ENCODE peak calls at places on chromosomes 16 and 17, in ten cellular contexts. J, M, C, D, Y, Z, H, N, T and X are unnamed samples.

GRCh38 chr16:47424846-47425245 is 36.0 kb downstream of the ITFG1 start:
- DNase-seq in M (no peak), C (no peak), Z (no peak), T (no peak), N (no peak), D (peak; percentile 82), Y (no peak), H (no peak), J (no peak), X (no peak)

GRCh38 chr17:56902350-56902749 is 11.5 kb downstream of the TRIM25 start:
- DNase-seq in J (peak; percentile 77), Z (peak; percentile 34), Y (no peak), D (peak; percentile 45), M (peak; percentile 80), N (no peak), C (no peak), H (no peak), T (no peak), X (no peak)

GRCh38 chr16:86823895-86824671 is 245.7 kb downstream of the FOXL1 start:
- DNase-seq in Z (peak; percentile 74), D (peak; percentile 54), T (no peak), J (peak; percentile 7), H (no peak), M (peak; percentile 82), C (no peak), N (no peak), Y (no peak), X (no peak)

GRCh38 chr17:69501591-69502468 is 87.3 kb downstream of the MAP2K6 start:
- DNase-seq in Z (peak; percentile 90), C (no peak), D (peak; percentile 78), T (no peak), H (peak; percentile 31), J (peak; percentile 89), Y (no peak), N (no peak), M (no peak), X (peak; percentile 44)

GRCh38 chr17:2814049-2814448 is 17.8 kb downstream of the RAP1GAP2 start:
- DNase-seq in Y (no peak), N (no peak), M (no peak), D (no peak), J (no peak), T (no peak), Z (no peak), H (no peak), C (no peak), X (no peak)

GRCh38 chr17:57853695-57854094 is 3.9 kb upstream of the MRPS23 start:
- DNase-seq in N (no peak), Z (no peak), C (peak; percentile 82), H (peak; percentile 79), J (no peak), T (no peak), D (no peak), Y (no peak), M (no peak), X (no peak)

GRCh38 chr17:36937001-36937960 is at the start of gene LHX1:
- DNase-seq in C (no peak), H (no peak), Z (no peak), J (no peak), Y (no peak), T (no peak), M (peak; percentile 83), N (no peak), D (peak; percentile 86), X (no peak)

GRCh38 chr17:46191332-46192210 is 1.7 kb downstream of the KANSL1 start:
- DNase-seq in C (peak; percentile 70), Y (no peak), Z (no peak), J (peak; percentile 29), M (no peak), N (no peak), H (peak; percentile 30), T (no peak), D (peak; percentile 85), X (no peak)

GRCh38 chr16:11350531-11351335 is 5.5 kb downstream of the RMI2 start:
- DNase-seq in M (no peak), Y (no peak), J (peak; percentile 91), T (no peak), D (no peak), N (no peak), H (no peak), Z (peak; percentile 87), C (no peak), X (no peak)

GRCh38 chr16:72588554-72588953 is 416.6 kb upstream of the PMFBP1 start:
- DNase-seq in H (no peak), T (no peak), D (no peak), C (no peak), Y (no peak), Z (peak; percentile 1), N (no peak), J (no peak), M (no peak), X (no peak)

GRCh38 chr17:17788967-17789366 is 47.8 kb downstream of the SREBF1 start:
- DNase-seq in M (no peak), J (no peak), D (no peak), Z (no peak), C (no peak), Y (no peak), T (no peak), N (no peak), H (no peak), X (no peak)

GRCh38 chr17:46777943-46778915 is 40.3 kb downstream of the WNT3 start:
- DNase-seq in H (no peak), C (no peak), Z (no peak), T (no peak), D (peak; percentile 56), M (no peak), J (no peak), N (no peak), Y (no peak), X (no peak)

GRCh38 chr17:74736423-74737298 is at the start of gene RAB37:
- DNase-seq in D (peak; percentile 95), H (peak; percentile 79), Y (peak; percentile 81), Z (no peak), M (no peak), N (no peak), C (no peak), J (no peak), T (peak; percentile 88), X (peak; percentile 80)

DNA sequence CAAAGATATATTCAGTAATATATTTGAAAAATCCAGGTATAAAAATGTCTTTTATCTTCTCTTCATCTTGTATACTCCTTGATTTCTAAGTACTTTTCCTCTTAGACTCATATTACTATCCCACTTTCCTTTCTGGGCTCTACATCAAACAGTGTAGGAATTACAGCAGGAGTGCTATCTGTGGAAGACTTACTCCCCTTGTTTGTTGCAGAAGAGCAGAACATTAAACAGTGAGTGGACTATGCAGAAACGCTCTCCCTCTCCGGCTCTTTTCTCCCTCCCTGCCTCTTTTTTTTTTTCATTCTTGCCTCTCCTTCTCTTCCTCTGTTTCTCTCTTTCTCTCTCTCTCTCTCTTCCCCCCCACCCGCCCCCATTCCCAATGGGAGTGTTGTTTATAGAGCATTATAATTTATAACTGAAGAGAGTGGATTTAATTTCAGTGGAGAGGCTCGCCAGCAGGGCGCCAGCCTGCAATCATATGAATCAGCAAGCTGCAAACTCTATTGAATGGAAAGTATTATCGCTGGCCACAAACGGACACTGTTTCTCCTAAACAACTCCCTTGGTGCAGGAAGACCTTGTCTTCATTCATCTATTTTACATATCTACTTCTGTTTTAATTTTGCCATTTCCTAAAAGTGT is 242.3 kb upstream of the TBX2 start:
- DNase-seq in M (no peak), H (peak; percentile 27), C (no peak), Y (no peak), N (no peak), J (peak; percentile 44), Z (peak; percentile 71), D (no peak), T (no peak), X (no peak)
- TF ChIP-seq CTCF in M (no peak), H (no peak), C (no peak), Y (no peak), N (no peak), J (peak; percentile 26), Z (peak; percentile 12), D (no peak), T (no peak), X (no peak)

DNA sequence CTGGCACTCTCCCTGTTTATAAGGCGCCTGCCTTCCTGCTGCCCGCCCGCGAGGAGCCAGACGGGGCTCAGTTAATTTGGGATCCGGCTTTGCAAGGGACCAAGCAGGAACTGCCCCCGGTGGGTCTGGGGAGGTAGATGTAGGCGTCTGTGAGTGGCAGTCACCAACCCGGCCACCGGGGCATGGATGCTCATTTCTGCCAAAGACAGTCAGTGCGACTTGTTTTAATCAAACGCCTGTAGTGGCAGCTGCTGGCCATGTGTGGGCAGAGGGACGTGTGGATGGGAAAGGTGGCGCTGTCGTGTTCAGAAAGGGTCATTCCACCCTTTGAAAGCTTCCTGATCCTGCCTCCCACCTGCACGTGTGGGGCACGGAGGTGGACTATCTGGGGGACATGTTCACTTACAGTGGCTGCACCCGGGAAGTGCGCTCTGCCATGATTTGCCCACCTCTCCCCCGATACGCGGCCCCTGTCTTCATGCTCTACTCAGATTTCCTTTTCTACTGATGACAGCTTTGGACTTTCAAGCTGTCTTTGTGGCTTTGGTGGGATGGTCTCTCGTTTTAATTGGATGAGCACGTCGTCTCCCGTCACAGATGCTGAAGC is 60.3 kb upstream of the CIBAR2 start:
- DNase-seq in C (peak; percentile 74), T (peak; percentile 71), J (peak; percentile 54), M (peak; percentile 92), N (no peak), D (peak; percentile 86), H (peak; percentile 69), Z (peak; percentile 53), Y (no peak), X (no peak)
- TF ChIP-seq CTCF in C (peak; percentile 29), T (peak; percentile 60), J (peak; percentile 53), M (no peak), N (peak; percentile 19), D (peak; percentile 74), H (peak; percentile 49), Z (peak; percentile 42), Y (no peak), X (no peak)

GRCh38 chr17:77892469-77893143 is 65.9 kb upstream of the TNRC6C start:
- DNase-seq in J (no peak), D (peak; percentile 96), T (no peak), C (peak; percentile 69), N (no peak), Z (no peak), H (no peak), Y (no peak), M (no peak), X (no peak)
- TF ChIP-seq CTCF in J (peak; percentile 17), D (peak; percentile 91), T (no peak), C (no peak), N (peak; percentile 20), Z (peak; percentile 19), H (no peak), Y (no peak), M (no peak), X (peak; percentile 69)

GRCh38 chr16:88811850-88812736 is at the start of gene APRT:
- DNase-seq in Z (peak; percentile 95), D (peak; percentile 98), H (peak; percentile 95), Y (peak; percentile 99), C (peak; percentile 98), M (peak; percentile 99), T (peak; percentile 96), N (peak; percentile 99), J (peak; percentile 92), X (peak; percentile 89)
- TF ChIP-seq CTCF in Z (peak; percentile 53), D (peak; percentile 68), H (peak; percentile 62), Y (no peak), C (peak; percentile 4), M (no peak), T (peak; percentile 32), N (no peak), J (no peak), X (peak; percentile 38)